ENCODE peak calls at places on chromosome 4, in eight cellular contexts. One of them, this sample, is unnamed.

GRCh38 chr4:15043226-15043625 is 40.9 kb downstream of the CPEB2 start:
- DNase-seq in left ventricle myocardium inferior: no peak
- DNase-seq in body of pancreas: no peak
- DNase-seq in A549: no peak
- DNase-seq in breast epithelium: no peak
- DNase-seq in psoas muscle: no peak
- DNase-seq in RWPE2: no peak
- DNase-seq in esophagus muscularis mucosa: no peak
- DNase-seq in this sample: no peak

GRCh38 chr4:156422576-156422975 is 468.9 kb upstream of the CTSO start:
- DNase-seq in left ventricle myocardium inferior: no peak
- DNase-seq in body of pancreas: no peak
- DNase-seq in A549: no peak
- DNase-seq in breast epithelium: no peak
- DNase-seq in psoas muscle: no peak
- DNase-seq in RWPE2: no peak
- DNase-seq in esophagus muscularis mucosa: no peak
- DNase-seq in this sample: no peak

GRCh38 chr4:159077702-159078495 is 25.0 kb upstream of the RAPGEF2 start:
- DNase-seq in left ventricle myocardium inferior: no peak
- DNase-seq in body of pancreas: no peak
- DNase-seq in A549: no peak
- DNase-seq in breast epithelium: no peak
- DNase-seq in psoas muscle: no peak
- DNase-seq in RWPE2: no peak
- DNase-seq in esophagus muscularis mucosa: no peak
- DNase-seq in this sample: no peak

GRCh38 chr4:142449771-142450373 is 396.2 kb downstream of the INPP4B start:
- DNase-seq in left ventricle myocardium inferior: no peak
- DNase-seq in body of pancreas: no peak
- DNase-seq in A549: no peak
- DNase-seq in breast epithelium: no peak
- DNase-seq in psoas muscle: no peak
- DNase-seq in RWPE2: no peak
- DNase-seq in esophagus muscularis mucosa: no peak
- DNase-seq in this sample: no peak

GRCh38 chr4:174865418-174865985 is 36.5 kb upstream of the GLRA3 start:
- DNase-seq in left ventricle myocardium inferior: no peak
- DNase-seq in body of pancreas: no peak
- DNase-seq in A549: no peak
- DNase-seq in breast epithelium: no peak
- DNase-seq in psoas muscle: no peak
- DNase-seq in RWPE2: no peak
- DNase-seq in esophagus muscularis mucosa: no peak
- DNase-seq in this sample: no peak

GRCh38 chr4:2932561-2932950 is 30.6 kb downstream of the NOP14 start:
- DNase-seq in left ventricle myocardium inferior: no peak
- DNase-seq in body of pancreas: peak; percentile 18
- DNase-seq in A549: no peak
- DNase-seq in breast epithelium: peak; percentile 47
- DNase-seq in psoas muscle: no peak
- DNase-seq in RWPE2: peak; percentile 46
- DNase-seq in esophagus muscularis mucosa: no peak
- DNase-seq in this sample: no peak

GRCh38 chr4:155666701-155667537 is at the start of gene GUCY1A1:
- DNase-seq in left ventricle myocardium inferior: peak; percentile 28
- DNase-seq in body of pancreas: peak; percentile 56
- DNase-seq in A549: no peak
- DNase-seq in breast epithelium: no peak
- DNase-seq in psoas muscle: peak; percentile 16
- DNase-seq in RWPE2: peak; percentile 38
- DNase-seq in esophagus muscularis mucosa: no peak
- DNase-seq in this sample: peak; percentile 64

GRCh38 chr4:108454227-108454626 is 166.1 kb upstream of the RPL34 start:
- DNase-seq in left ventricle myocardium inferior: no peak
- DNase-seq in body of pancreas: no peak
- DNase-seq in A549: no peak
- DNase-seq in breast epithelium: no peak
- DNase-seq in psoas muscle: no peak
- DNase-seq in RWPE2: no peak
- DNase-seq in esophagus muscularis mucosa: no peak
- DNase-seq in this sample: no peak

GRCh38 chr4:121252224-121252806 is 88.2 kb upstream of the TNIP3 start:
- DNase-seq in left ventricle myocardium inferior: peak; percentile 32
- DNase-seq in body of pancreas: peak; percentile 68
- DNase-seq in A549: peak; percentile 41
- DNase-seq in breast epithelium: no peak
- DNase-seq in psoas muscle: peak; percentile 52
- DNase-seq in RWPE2: no peak
- DNase-seq in esophagus muscularis mucosa: peak; percentile 88
- DNase-seq in this sample: peak; percentile 67

GRCh38 chr4:92445127-92445526 is 141.4 kb downstream of the GRID2 start:
- DNase-seq in left ventricle myocardium inferior: no peak
- DNase-seq in body of pancreas: no peak
- DNase-seq in A549: no peak
- DNase-seq in breast epithelium: no peak
- DNase-seq in psoas muscle: no peak
- DNase-seq in RWPE2: no peak
- DNase-seq in esophagus muscularis mucosa: no peak
- DNase-seq in this sample: no peak

GRCh38 chr4:89836031-89836777 is 757 bp downstream of the SNCA start:
- DNase-seq in left ventricle myocardium inferior: no peak
- DNase-seq in body of pancreas: no peak
- DNase-seq in A549: no peak
- DNase-seq in breast epithelium: no peak
- DNase-seq in psoas muscle: no peak
- DNase-seq in RWPE2: no peak
- DNase-seq in esophagus muscularis mucosa: no peak
- DNase-seq in this sample: no peak

GRCh38 chr4:89838005-89838404 is 1.0 kb upstream of the SNCA start:
- DNase-seq in left ventricle myocardium inferior: no peak
- DNase-seq in body of pancreas: no peak
- DNase-seq in A549: no peak
- DNase-seq in breast epithelium: no peak
- DNase-seq in psoas muscle: no peak
- DNase-seq in RWPE2: no peak
- DNase-seq in esophagus muscularis mucosa: no peak
- DNase-seq in this sample: no peak

GRCh38 chr4:89836897-89837384 is at the start of gene SNCA:
- DNase-seq in left ventricle myocardium inferior: peak; percentile 49
- DNase-seq in body of pancreas: peak; percentile 35
- DNase-seq in A549: peak; percentile 28
- DNase-seq in breast epithelium: no peak
- DNase-seq in psoas muscle: peak; percentile 35
- DNase-seq in RWPE2: peak; percentile 77
- DNase-seq in esophagus muscularis mucosa: no peak
- DNase-seq in this sample: peak; percentile 50

GRCh38 chr4:89839558-89839957 is 2.6 kb upstream of the SNCA start:
- DNase-seq in left ventricle myocardium inferior: no peak
- DNase-seq in body of pancreas: no peak
- DNase-seq in A549: no peak
- DNase-seq in breast epithelium: no peak
- DNase-seq in psoas muscle: no peak
- DNase-seq in RWPE2: no peak
- DNase-seq in esophagus muscularis mucosa: no peak
- DNase-seq in this sample: no peak

GRCh38 chr4:89837385-89837995 is 529 bp upstream of the SNCA start:
- DNase-seq in left ventricle myocardium inferior: no peak
- DNase-seq in body of pancreas: no peak
- DNase-seq in A549: peak; percentile 5
- DNase-seq in breast epithelium: no peak
- DNase-seq in psoas muscle: no peak
- DNase-seq in RWPE2: peak; percentile 56
- DNase-seq in esophagus muscularis mucosa: no peak
- DNase-seq in this sample: no peak
- TF ChIP-seq CTCF in left ventricle myocardium inferior: no peak
- TF ChIP-seq CTCF in body of pancreas: no peak
- TF ChIP-seq CTCF in A549: no peak
- TF ChIP-seq CTCF in breast epithelium: no peak
- TF ChIP-seq CTCF in psoas muscle: no peak
- TF ChIP-seq CTCF in RWPE2: peak; percentile 41
- TF ChIP-seq CTCF in esophagus muscularis mucosa: peak; percentile 1
- TF ChIP-seq CTCF in this sample: no peak

GRCh38 chr4:113145519-113146291 is 96.3 kb downstream of the ANK2 start:
- DNase-seq in left ventricle myocardium inferior: peak; percentile 24
- DNase-seq in body of pancreas: no peak
- DNase-seq in A549: no peak
- DNase-seq in breast epithelium: no peak
- DNase-seq in psoas muscle: no peak
- DNase-seq in RWPE2: no peak
- DNase-seq in esophagus muscularis mucosa: no peak
- DNase-seq in this sample: no peak

GRCh38 chr4:113146876-113147358 is 97.5 kb downstream of the ANK2 start:
- DNase-seq in left ventricle myocardium inferior: no peak
- DNase-seq in body of pancreas: peak; percentile 22
- DNase-seq in A549: no peak
- DNase-seq in breast epithelium: no peak
- DNase-seq in psoas muscle: no peak
- DNase-seq in RWPE2: no peak
- DNase-seq in esophagus muscularis mucosa: no peak
- DNase-seq in this sample: no peak

GRCh38 chr4:113148925-113149324 is 99.5 kb downstream of the ANK2 start:
- DNase-seq in left ventricle myocardium inferior: no peak
- DNase-seq in body of pancreas: no peak
- DNase-seq in A549: no peak
- DNase-seq in breast epithelium: no peak
- DNase-seq in psoas muscle: no peak
- DNase-seq in RWPE2: no peak
- DNase-seq in esophagus muscularis mucosa: no peak
- DNase-seq in this sample: no peak

GRCh38 chr4:113145147-113145518 is 95.7 kb downstream of the ANK2 start:
- DNase-seq in left ventricle myocardium inferior: no peak
- DNase-seq in body of pancreas: no peak
- DNase-seq in A549: no peak
- DNase-seq in breast epithelium: no peak
- DNase-seq in psoas muscle: no peak
- DNase-seq in RWPE2: no peak
- DNase-seq in esophagus muscularis mucosa: no peak
- DNase-seq in this sample: no peak

DNA sequence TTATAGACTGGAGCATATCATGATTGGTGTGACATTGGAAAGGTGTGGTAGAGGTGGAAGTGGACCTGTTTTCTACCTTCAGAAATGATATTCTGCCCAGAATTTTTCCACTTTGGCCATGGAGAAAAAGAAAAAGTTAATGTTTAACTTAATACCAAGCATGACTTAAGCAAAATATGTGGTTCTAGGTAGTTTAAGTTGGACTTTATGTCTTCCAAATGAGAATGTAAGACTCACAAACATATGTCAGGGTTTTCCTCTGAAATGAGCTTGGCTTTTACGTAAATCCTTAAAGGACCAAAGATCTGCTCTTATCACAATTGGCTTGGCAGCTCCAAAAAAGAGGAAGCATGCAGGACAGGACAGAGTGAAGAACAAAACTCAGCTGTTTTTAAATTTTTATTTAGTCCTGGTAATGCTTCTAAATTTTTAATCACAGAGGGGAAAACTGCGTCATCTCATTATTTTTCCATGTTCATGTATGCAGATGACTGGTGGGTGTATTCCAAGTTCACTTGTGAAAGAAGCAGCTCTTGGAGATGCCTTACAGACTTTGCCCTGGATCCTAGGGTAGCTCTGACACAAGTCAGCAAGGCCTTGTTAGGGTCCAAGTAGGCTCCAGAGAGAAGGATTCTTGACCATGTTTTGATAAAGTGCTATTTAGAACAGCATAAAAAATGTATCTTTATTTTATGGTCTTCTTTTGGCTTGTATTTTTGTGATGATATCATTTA is 98.2 kb downstream of the ANK2 start:
- DNase-seq in left ventricle myocardium inferior: no peak
- DNase-seq in body of pancreas: no peak
- DNase-seq in A549: no peak
- DNase-seq in breast epithelium: no peak
- DNase-seq in psoas muscle: no peak
- DNase-seq in RWPE2: no peak
- DNase-seq in esophagus muscularis mucosa: no peak
- DNase-seq in this sample: no peak
- H3K4me1 ChIP-seq in left ventricle myocardium inferior: peaks cover 33% of the 10 kb centered on the region
- H3K4me1 ChIP-seq in body of pancreas: peaks cover 21% of the 10 kb centered on the region
- H3K4me1 ChIP-seq in A549: peaks cover 15% of the 10 kb centered on the region
- H3K4me1 ChIP-seq in breast epithelium: no peaks in the 10 kb centered on the region
- H3K4me1 ChIP-seq in psoas muscle: peaks cover 9% of the 10 kb centered on the region
- H3K4me1 ChIP-seq in RWPE2: no peaks in the 10 kb centered on the region
- H3K4me1 ChIP-seq in esophagus muscularis mucosa: peaks cover 13% of the 10 kb centered on the region
- H3K4me1 ChIP-seq in this sample: peaks cover 7% of the 10 kb centered on the region

GRCh38 chr4:118774321-118774720 is 61.6 kb downstream of the SEC24D start:
- DNase-seq in left ventricle myocardium inferior: no peak
- DNase-seq in body of pancreas: no peak
- DNase-seq in A549: no peak
- DNase-seq in breast epithelium: no peak
- DNase-seq in psoas muscle: no peak
- DNase-seq in RWPE2: no peak
- DNase-seq in esophagus muscularis mucosa: no peak
- DNase-seq in this sample: no peak

GRCh38 chr4:118774989-118775388 is 60.9 kb downstream of the SEC24D start:
- DNase-seq in left ventricle myocardium inferior: no peak
- DNase-seq in body of pancreas: no peak
- DNase-seq in A549: no peak
- DNase-seq in breast epithelium: no peak
- DNase-seq in psoas muscle: no peak
- DNase-seq in RWPE2: no peak
- DNase-seq in esophagus muscularis mucosa: no peak
- DNase-seq in this sample: no peak

GRCh38 chr4:118773082-118773792 is 62.7 kb downstream of the SEC24D start:
- DNase-seq in left ventricle myocardium inferior: no peak
- DNase-seq in body of pancreas: no peak
- DNase-seq in A549: no peak
- DNase-seq in breast epithelium: no peak
- DNase-seq in psoas muscle: no peak
- DNase-seq in RWPE2: no peak
- DNase-seq in esophagus muscularis mucosa: no peak
- DNase-seq in this sample: no peak

GRCh38 chr4:118770741-118771187 is 65.2 kb downstream of the SEC24D start:
- DNase-seq in left ventricle myocardium inferior: no peak
- DNase-seq in body of pancreas: no peak
- DNase-seq in A549: no peak
- DNase-seq in breast epithelium: no peak
- DNase-seq in psoas muscle: no peak
- DNase-seq in RWPE2: no peak
- DNase-seq in esophagus muscularis mucosa: no peak
- DNase-seq in this sample: no peak

GRCh38 chr4:118772149-118773081 is 63.5 kb downstream of the SEC24D start:
- DNase-seq in left ventricle myocardium inferior: no peak
- DNase-seq in body of pancreas: no peak
- DNase-seq in A549: peak; percentile 15
- DNase-seq in breast epithelium: no peak
- DNase-seq in psoas muscle: no peak
- DNase-seq in RWPE2: no peak
- DNase-seq in esophagus muscularis mucosa: no peak
- DNase-seq in this sample: no peak
- H3K27ac ChIP-seq in left ventricle myocardium inferior: peak overlapping the region; percentile 81
- H3K27ac ChIP-seq in body of pancreas: no peak overlapping the region
- H3K27ac ChIP-seq in A549: no peak overlapping the region
- H3K27ac ChIP-seq in breast epithelium: peak overlapping the region; percentile 54
- H3K27ac ChIP-seq in psoas muscle: peak overlapping the region; percentile 17
- H3K27ac ChIP-seq in RWPE2: no peak overlapping the region
- H3K27ac ChIP-seq in esophagus muscularis mucosa: peak overlapping the region; percentile 84
- H3K27ac ChIP-seq in this sample: no peak overlapping the region

DNA sequence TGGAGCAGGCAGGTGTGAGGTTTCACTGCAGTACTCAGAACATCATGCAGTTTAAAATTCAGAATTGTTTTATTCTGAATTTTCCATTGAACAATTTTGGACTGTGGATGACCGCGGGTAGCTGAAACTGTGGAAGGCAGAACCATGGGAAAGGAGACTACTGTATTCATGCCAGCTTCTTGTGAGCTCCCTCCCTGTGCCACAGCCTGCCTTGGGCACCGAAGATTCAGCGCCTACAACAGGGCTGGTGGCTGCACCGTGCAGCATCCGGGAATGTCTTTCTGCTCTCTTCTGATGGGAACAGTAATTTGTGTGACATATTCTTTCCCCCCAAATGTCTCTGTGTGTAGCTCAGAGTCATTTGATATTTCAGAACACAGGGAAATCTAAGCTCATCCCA is 118.5 kb upstream of the NKX1-1 start:
- DNase-seq in left ventricle myocardium inferior: no peak
- DNase-seq in body of pancreas: no peak
- DNase-seq in A549: no peak
- DNase-seq in breast epithelium: no peak
- DNase-seq in psoas muscle: no peak
- DNase-seq in RWPE2: no peak
- DNase-seq in esophagus muscularis mucosa: no peak
- DNase-seq in this sample: no peak
- TF ChIP-seq CTCF in left ventricle myocardium inferior: no peak
- TF ChIP-seq CTCF in body of pancreas: no peak
- TF ChIP-seq CTCF in A549: no peak
- TF ChIP-seq CTCF in breast epithelium: no peak
- TF ChIP-seq CTCF in psoas muscle: no peak
- TF ChIP-seq CTCF in RWPE2: no peak
- TF ChIP-seq CTCF in esophagus muscularis mucosa: no peak
- TF ChIP-seq CTCF in this sample: no peak